ENCODE peak calls at places on chromosomes 6 and 20, in four cellular contexts. T is upper lobe of left lung, J is right lobe of liver, K is colonic mucosa. Z is an unnamed sample.

GRCh38 chr20:11391591-11391990 is 526.1 kb upstream of the BTBD3 start:
- DNase-seq in T (no peak), J (no peak), K (no peak), Z (no peak)

GRCh38 chr6:157667211-157668033 is 155.6 kb upstream of the SNX9 start:
- DNase-seq in J (no peak), K (peak; percentile 70), T (no peak), Z (peak; percentile 21)

GRCh38 chr6:109243863-109244825 is 138.1 kb downstream of the CD164 start:
- DNase-seq in K (no peak), T (no peak), J (no peak), Z (no peak)

GRCh38 chr6:140415266-140415665 is 1040.8 kb upstream of the CITED2 start:
- DNase-seq in J (no peak), T (no peak), K (no peak), Z (no peak)

GRCh38 chr6:15147827-15148226 is 98.0 kb upstream of the JARID2 start:
- DNase-seq in T (no peak), J (no peak), K (no peak), Z (no peak)

GRCh38 chr6:137852346-137852745 is 14.7 kb upstream of the TNFAIP3 start:
- DNase-seq in K (no peak), J (no peak), T (no peak), Z (no peak)

GRCh38 chr20:63015665-63016361 is 9.0 kb upstream of the BHLHE23 start:
- DNase-seq in T (no peak), K (no peak), J (no peak), Z (no peak)

GRCh38 chr6:138798028-138798427 is 2.1 kb downstream of the ECT2L start:
- DNase-seq in K (no peak), J (no peak), T (no peak), Z (no peak)

GRCh38 chr6:38443750-38444149 is 196.0 kb downstream of the BTBD9 start:
- DNase-seq in K (no peak), T (no peak), J (no peak), Z (no peak)

GRCh38 chr20:38167851-38168760 is 3.0 kb upstream of the TGM2 start:
- DNase-seq in J (peak; percentile 93), T (no peak), K (no peak), Z (no peak)

GRCh38 chr6:43481075-43481474 is 3.7 kb downstream of the TJAP1 start:
- DNase-seq in T (no peak), J (no peak), K (no peak), Z (no peak)

GRCh38 chr20:16292227-16292626 is 281.0 kb downstream of the KIF16B start:
- DNase-seq in K (no peak), J (no peak), T (no peak), Z (no peak)

GRCh38 chr6:112180095-112180820 is 74.1 kb downstream of the LAMA4 start:
- DNase-seq in K (peak; percentile 46), T (no peak), J (no peak), Z (no peak)

GRCh38 chr6:26317503-26317902 is 47.5 kb upstream of the BTN3A2 start:
- DNase-seq in K (no peak), T (no peak), J (no peak), Z (no peak)
- TF ChIP-seq CTCF in K (no peak), T (no peak), J (no peak), Z (no peak)

GRCh38 chr6:98841589-98842488 is 7.5 kb downstream of the POU3F2 start:
- DNase-seq in T (no peak), K (no peak), J (no peak), Z (no peak)

GRCh38 chr6:98841114-98841513 is 6.7 kb downstream of the POU3F2 start:
- DNase-seq in K (no peak), T (no peak), J (no peak), Z (no peak)

GRCh38 chr6:98838027-98838426 is 3.7 kb downstream of the POU3F2 start:
- DNase-seq in J (no peak), K (no peak), T (no peak), Z (no peak)

GRCh38 chr6:98840385-98840784 is 6.0 kb downstream of the POU3F2 start:
- DNase-seq in T (no peak), K (no peak), J (no peak), Z (no peak)

GRCh38 chr6:98839788-98840361 is 5.5 kb downstream of the POU3F2 start:
- DNase-seq in J (no peak), K (no peak), T (no peak), Z (no peak)
- TF ChIP-seq CTCF in J (peak; percentile 26), K (no peak), T (no peak), Z (no peak)

DNA sequence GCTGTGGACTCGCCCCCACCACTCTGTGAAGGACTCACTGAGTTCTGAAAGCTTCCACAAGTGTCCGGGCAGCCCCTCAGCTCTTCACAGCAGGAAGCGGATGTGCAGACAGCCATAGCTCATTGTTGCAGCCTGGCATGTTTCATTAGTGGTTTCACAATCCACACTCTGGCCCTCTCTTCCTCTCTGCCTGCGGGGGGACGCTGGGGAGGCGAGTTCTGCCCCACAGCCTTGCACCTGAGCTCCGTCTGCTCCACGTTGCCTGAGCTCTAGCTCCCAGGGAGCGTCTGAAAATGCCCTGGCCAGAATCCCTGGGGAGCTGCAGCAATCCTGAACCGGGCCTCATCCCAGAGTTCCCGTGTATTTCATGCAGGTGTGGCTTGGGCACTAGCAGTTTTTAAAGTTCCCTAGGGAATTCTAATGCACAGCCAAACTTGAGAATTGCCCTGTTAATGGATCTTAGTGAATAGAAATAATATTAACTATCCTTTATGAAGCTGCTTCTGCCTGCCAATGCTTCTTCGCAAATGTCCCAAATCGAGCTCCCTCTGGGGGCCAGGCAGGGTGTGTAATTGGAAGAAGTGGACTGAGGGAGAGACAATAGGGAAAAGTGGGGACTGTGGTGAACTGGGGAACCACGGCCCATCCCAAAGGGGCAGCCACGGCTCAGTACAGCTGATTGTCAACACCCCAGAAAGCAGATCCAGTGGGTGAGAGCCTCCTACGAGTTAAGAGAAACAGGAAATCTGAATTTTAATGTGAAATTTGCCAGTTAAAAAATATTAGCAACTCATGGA is 51.5 kb downstream of the CTCFL start:
- DNase-seq in K (no peak), T (no peak), J (peak; percentile 52), Z (peak; percentile 44)
- TF ChIP-seq CTCF in K (no peak), T (no peak), J (peak; percentile 21), Z (no peak)

GRCh38 chr6:46466570-46466969 is 24.7 kb downstream of the RCAN2 start:
- DNase-seq in T (no peak), J (no peak), K (no peak), Z (no peak)

GRCh38 chr6:46465294-46466165 is 25.7 kb downstream of the RCAN2 start:
- DNase-seq in K (no peak), T (no peak), J (no peak), Z (no peak)

GRCh38 chr6:46469021-46469420 is 22.2 kb downstream of the RCAN2 start:
- DNase-seq in K (no peak), J (no peak), T (no peak), Z (no peak)

GRCh38 chr6:46472243-46472642 is 19.0 kb downstream of the RCAN2 start:
- DNase-seq in J (no peak), K (no peak), T (no peak), Z (no peak)

GRCh38 chr6:46468611-46469010 is 22.6 kb downstream of the RCAN2 start:
- DNase-seq in J (no peak), T (no peak), K (no peak), Z (no peak)
- TF ChIP-seq CTCF in J (no peak), T (no peak), K (no peak), Z (no peak)

GRCh38 chr6:84569882-84570281 is 194.5 kb downstream of the TBX18 start:
- DNase-seq in J (no peak), K (no peak), T (no peak), Z (no peak)

DNA sequence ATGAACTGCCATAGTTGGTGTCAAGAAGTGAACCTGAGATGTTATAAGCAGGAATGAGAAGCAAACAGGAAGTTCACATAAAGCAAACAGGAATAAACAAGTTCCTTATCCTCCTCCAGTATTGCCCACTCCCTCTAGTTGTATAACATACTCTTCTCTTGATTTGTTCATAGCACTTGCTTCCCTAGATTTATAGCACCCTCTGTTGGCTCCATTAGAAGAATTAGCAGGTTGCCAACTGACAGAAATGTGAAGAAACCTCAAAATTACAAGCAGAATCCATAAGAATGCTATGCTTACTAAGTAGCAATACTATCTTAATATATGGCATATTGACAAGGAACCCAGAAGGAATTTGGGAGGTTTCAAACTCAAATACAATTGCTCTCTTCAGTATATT is 195.4 kb downstream of the TBX18 start:
- DNase-seq in T (no peak), K (no peak), J (no peak), Z (no peak)
- TF ChIP-seq CTCF in T (no peak), K (no peak), J (peak; percentile 41), Z (no peak)

GRCh38 chr20:32820698-32821378 is 1.1 kb downstream of the MAPRE1 start:
- DNase-seq in T (no peak), J (no peak), K (peak; percentile 23), Z (no peak)

GRCh38 chr20:32820000-32820697 is 395 bp downstream of the MAPRE1 start:
- DNase-seq in K (peak; percentile 74), J (no peak), T (peak; percentile 95), Z (no peak)

GRCh38 chr20:32823737-32824588 is 4.2 kb downstream of the MAPRE1 start:
- DNase-seq in J (no peak), T (no peak), K (no peak), Z (no peak)

GRCh38 chr20:32822189-32822588 is 2.4 kb downstream of the MAPRE1 start:
- DNase-seq in K (no peak), J (no peak), T (no peak), Z (no peak)

DNA sequence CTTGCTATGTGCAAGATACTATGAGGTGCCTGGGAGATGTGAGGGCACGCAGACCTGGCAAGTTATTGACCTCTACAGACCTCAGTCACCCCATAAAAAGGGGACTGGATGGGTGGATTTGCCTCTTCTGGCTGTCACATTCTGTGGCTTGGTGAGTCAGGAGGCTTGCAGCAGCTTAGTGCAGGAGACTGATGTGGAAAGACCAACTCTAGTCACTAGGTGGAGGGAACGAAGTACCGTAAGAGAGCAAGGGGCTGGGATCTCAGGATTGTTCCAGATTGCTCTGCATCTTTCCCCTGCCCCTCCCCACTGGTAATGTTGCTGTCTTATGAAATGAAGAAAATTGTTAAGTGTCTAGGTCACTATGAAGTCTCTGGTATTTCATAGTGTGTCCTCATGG is 3.3 kb downstream of the MAPRE1 start:
- DNase-seq in K (no peak), T (no peak), J (no peak), Z (no peak)
- TF ChIP-seq CTCF in K (no peak), T (no peak), J (no peak), Z (no peak)

GRCh38 chr6:8499540-8499939 is 64.2 kb upstream of the SLC35B3 start:
- DNase-seq in K (no peak), J (no peak), T (no peak), Z (no peak)
- TF ChIP-seq CTCF in K (peak; percentile 19), J (peak; percentile 45), T (peak; percentile 14), Z (no peak)

DNA sequence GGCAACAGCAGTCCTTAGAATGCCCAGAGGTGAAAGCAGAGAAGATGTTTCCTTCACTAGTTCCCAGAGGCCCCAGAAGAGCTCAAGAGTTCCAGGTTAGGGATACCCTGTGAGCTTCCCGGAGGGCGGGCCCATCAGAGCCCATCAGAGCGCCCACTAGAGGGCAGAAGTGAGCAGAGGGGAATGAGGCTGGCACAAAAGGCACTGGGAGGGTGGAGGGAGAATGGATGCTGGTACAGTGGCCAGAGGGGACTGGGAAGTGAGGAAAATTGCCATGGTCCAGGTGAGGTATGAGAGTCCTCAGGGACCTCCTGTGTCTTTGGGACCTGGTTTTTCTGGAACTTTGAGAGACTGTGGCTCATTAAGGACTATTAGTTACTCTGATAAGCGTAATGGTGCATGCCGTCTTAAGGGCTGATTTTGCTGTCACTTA is 57.3 kb downstream of the LINC00237 start:
- DNase-seq in J (peak; percentile 52), T (no peak), K (peak; percentile 54), Z (peak; percentile 27)
- TF ChIP-seq CTCF in J (peak; percentile 50), T (peak; percentile 23), K (peak; percentile 70), Z (peak; percentile 68)